ENCODE peak calls at places on chromosome 17, in six cellular contexts. C is spleen, U is upper lobe of right lung, H is uterus, T is thoracic aorta, W is SK-N-SH. N is an unnamed sample. For H3K4me1, the result is how much of the 10 kb centered on the place peaks cover.

GRCh38 chr17:49016775-49017463 is 19.7 kb downstream of the IGF2BP1 start:
- DNase-seq in H (peak), T (no peak), W (peak), C (no peak), U (peak), N (no peak)

GRCh38 chr17:55672585-55673501 is 49.8 kb downstream of the TMEM100 start:
- DNase-seq in C (no peak), T (no peak), W (no peak), U (no peak), H (peak), N (no peak)

GRCh38 chr17:63974594-63975192 is 2.0 kb upstream of the SCN4A start:
- DNase-seq in W (no peak), H (no peak), C (no peak), U (no peak), T (no peak), N (no peak)

GRCh38 chr17:75036643-75037268 is 10.0 kb downstream of the ATP5PD start:
- DNase-seq in U (peak), C (peak), T (peak), W (no peak), H (peak), N (peak)

GRCh38 chr17:82269138-82269881 is 4.2 kb downstream of the CSNK1D start:
- DNase-seq in W (no peak), U (peak), H (no peak), C (peak), T (no peak), N (no peak)

GRCh38 chr17:2214047-2214717 is 89.4 kb downstream of the SMG6 start:
- DNase-seq in W (no peak), H (peak), C (no peak), T (peak), U (peak), N (peak)

GRCh38 chr17:58531661-58532554 is 17.5 kb upstream of the MTMR4 start:
- DNase-seq in W (peak), U (peak), H (peak), C (peak), T (no peak), N (peak)

GRCh38 chr17:46962374-46962790 is 16.7 kb downstream of the RPRML start:
- DNase-seq in T (no peak), U (no peak), W (no peak), H (no peak), C (peak), N (no peak)

GRCh38 chr17:19897108-19897854 is 29.5 kb upstream of the ULK2 start:
- DNase-seq in W (no peak), U (no peak), H (peak), T (no peak), C (peak), N (peak)

GRCh38 chr17:21253646-21254441 is 634 bp upstream of the NATD1 start:
- DNase-seq in C (peak), U (no peak), T (no peak), W (no peak), H (no peak), N (no peak)

GRCh38 chr17:57408064-57408811 is 151.9 kb downstream of the MSI2 start:
- DNase-seq in T (no peak), W (no peak), H (no peak), U (no peak), C (no peak), N (no peak)

GRCh38 chr17:289409-289808 is 63.2 kb downstream of the RPH3AL start:
- DNase-seq in U (peak), H (no peak), W (no peak), C (peak), T (no peak), N (no peak)

GRCh38 chr17:51733166-51733565 is 425.3 kb downstream of the CA10 start:
- DNase-seq in W (no peak), H (no peak), U (no peak), T (no peak), C (no peak), N (no peak)

GRCh38 chr17:4852504-4853075 is 19.4 kb downstream of the MINK1 start:
- DNase-seq in W (peak), T (no peak), C (no peak), H (no peak), U (no peak), N (no peak)

GRCh38 chr17:46949291-46950174 is 26.6 kb downstream of the GOSR2 start:
- DNase-seq in T (no peak), W (no peak), U (no peak), H (no peak), C (no peak), N (no peak)

GRCh38 chr17:5584971-5585794 is 874 bp upstream of the NLRP1 start:
- DNase-seq in W (no peak), U (no peak), C (no peak), T (no peak), H (no peak), N (peak)

GRCh38 chr17:67995568-67996191 is 589 bp downstream of the C17orf58 start:
- DNase-seq in H (peak), T (no peak), C (peak), U (no peak), W (peak), N (peak)

GRCh38 chr17:14693382-14693781 is 392.5 kb downstream of the HS3ST3B1 start:
- DNase-seq in H (no peak), U (no peak), W (no peak), T (no peak), C (no peak), N (no peak)

GRCh38 chr17:50498021-50498874 is 10.0 kb upstream of the MYCBPAP start:
- DNase-seq in T (no peak), C (no peak), W (no peak), H (no peak), U (no peak), N (no peak)

GRCh38 chr17:13204607-13205237 is 186.9 kb upstream of the ELAC2 start:
- DNase-seq in H (no peak), U (no peak), T (no peak), W (no peak), C (no peak), N (no peak)

GRCh38 chr17:46964315-46965265 is 14.5 kb downstream of the RPRML start:
- DNase-seq in W (no peak), U (peak), H (no peak), T (no peak), C (peak), N (no peak)

GRCh38 chr17:49681336-49681735 is 3.4 kb upstream of the SPOP start:
- DNase-seq in C (peak), H (no peak), W (no peak), T (no peak), U (no peak), N (no peak)

GRCh38 chr17:56314026-56314425 is 160.8 kb downstream of the ANKFN1 start:
- DNase-seq in C (no peak), U (no peak), H (no peak), T (no peak), W (no peak), N (no peak)

DNA sequence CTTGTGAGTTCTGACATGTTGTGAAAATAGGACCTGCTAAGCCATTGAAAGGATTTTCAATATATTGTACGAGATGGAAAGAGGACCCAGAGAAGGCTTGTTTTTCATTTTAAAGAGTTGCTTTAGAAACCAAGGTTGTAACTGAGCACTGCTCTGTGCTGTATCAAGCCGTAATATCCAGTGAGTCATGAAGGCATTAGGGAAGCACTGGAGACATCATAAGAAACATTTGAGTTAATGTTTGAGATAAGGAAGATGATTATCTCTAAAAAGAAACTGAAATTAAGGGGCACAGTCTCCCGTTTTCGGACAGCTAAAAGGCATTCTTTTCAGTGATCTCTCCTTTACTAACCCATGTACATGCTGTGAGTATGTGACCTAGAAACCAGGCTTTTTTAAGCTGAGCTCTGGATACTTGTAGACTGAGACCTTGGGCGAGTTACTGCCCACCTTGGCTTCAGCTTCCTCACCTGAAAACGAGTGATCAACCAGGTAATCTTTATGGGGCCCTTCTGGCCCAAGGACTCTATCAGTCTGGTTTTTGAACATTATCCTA is 149.2 kb upstream of the TBX2 start:
- DNase-seq in W (no peak), C (no peak), U (no peak), T (no peak), H (no peak), N (no peak)
- H3K4me3 ChIP-seq in W (no peak), C (no peak), U (no peak), T (no peak), H (no peak), N (no peak)

GRCh38 chr17:38465420-38466345 is 37.4 kb downstream of the ARHGAP23 start:
- DNase-seq in U (no peak), T (peak), H (peak), C (no peak), W (peak), N (peak)
- H3K4me1 ChIP-seq in U (under half), T (under half), H (under half), C (half or more), W (under half), N (half or more)

GRCh38 chr17:79024901-79025737 is 1.1 kb downstream of the C1QTNF1 start:
- DNase-seq in U (peak), C (peak), W (peak), T (no peak), H (no peak), N (peak)
- H3K4me3 ChIP-seq in U (peak), C (peak), W (peak), T (peak), H (peak), N (peak)

DNA sequence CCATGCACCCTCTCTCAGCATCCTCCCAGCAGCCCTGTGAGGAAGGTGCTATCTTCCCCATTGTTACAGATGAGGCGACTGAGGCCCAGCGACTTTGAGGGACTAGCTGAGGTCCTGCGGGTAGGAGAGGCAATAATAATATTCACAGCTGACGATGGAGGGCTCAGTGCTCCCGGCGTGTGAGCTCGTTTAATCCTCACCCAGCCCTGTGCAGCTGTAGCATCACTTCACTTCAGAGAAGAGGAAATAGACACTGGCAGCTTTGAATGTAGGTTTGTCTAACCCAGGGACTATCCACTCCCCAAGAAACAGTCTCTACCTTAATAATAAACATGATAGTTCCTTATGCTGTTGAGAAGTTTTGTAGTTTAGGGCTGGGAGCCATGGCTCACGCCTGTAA is 21.6 kb downstream of the LASP1 start:
- DNase-seq in H (no peak), T (no peak), W (no peak), U (no peak), C (no peak), N (no peak)
- H3K4me1 ChIP-seq in H (under half), T (under half), W (under half), U (under half), C (half or more), N (half or more)

DNA sequence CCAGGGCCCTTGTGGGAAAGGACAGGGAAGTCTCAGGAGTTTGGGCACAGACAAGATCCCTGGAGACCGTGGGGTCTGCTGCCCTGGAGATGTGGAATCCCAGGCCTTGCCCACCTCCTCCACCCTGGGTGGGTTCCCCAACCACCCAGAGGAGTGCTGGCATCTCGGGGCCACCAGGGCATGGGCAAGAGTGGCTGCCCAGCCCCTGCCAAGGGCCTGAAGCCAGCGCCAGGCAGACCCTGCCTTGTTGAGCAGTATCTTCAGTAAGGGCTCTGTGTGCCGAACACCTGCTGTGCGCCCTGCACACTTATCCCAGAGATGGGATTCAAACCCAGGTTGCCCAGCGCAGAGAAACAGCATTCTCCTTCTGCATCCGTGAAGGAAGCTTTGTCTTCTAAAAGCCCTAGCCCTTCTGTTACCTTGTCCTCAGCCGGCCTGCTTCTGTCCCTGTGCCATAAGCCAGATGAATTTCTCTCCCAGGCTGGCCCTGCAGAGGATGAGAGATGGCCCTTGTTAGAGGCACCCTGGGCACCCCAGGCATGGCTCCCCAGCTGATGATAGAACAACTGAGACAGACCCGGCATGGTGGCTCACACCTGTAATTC is 32.4 kb downstream of the TMEM235 start:
- DNase-seq in T (no peak), H (no peak), U (peak), W (no peak), C (no peak), N (no peak)
- H3K4me3 ChIP-seq in T (no peak), H (no peak), U (no peak), W (no peak), C (no peak), N (no peak)

GRCh38 chr17:65055280-65055707 is 1.2 kb downstream of the GNA13 start:
- DNase-seq in C (no peak), W (peak), T (no peak), H (no peak), U (no peak), N (no peak)

GRCh38 chr17:65054602-65055001 is 1.9 kb downstream of the GNA13 start:
- DNase-seq in U (no peak), C (no peak), H (no peak), T (no peak), W (no peak), N (no peak)

GRCh38 chr17:65051922-65052321 is 4.6 kb downstream of the GNA13 start:
- DNase-seq in C (no peak), H (no peak), U (no peak), T (no peak), W (no peak), N (no peak)

GRCh38 chr17:65052585-65052984 is 4.0 kb downstream of the GNA13 start:
- DNase-seq in W (no peak), U (no peak), T (no peak), H (no peak), C (no peak), N (no peak)

GRCh38 chr17:65053354-65053881 is 3.1 kb downstream of the GNA13 start:
- DNase-seq in W (no peak), T (no peak), C (no peak), H (no peak), U (no peak), N (no peak)
- H3K4me1 ChIP-seq in W (under half), T (under half), C (half or more), H (under half), U (half or more), N (half or more)

GRCh38 chr17:7612294-7612640 is 2.4 kb downstream of the FXR2 start:
- DNase-seq in U (no peak), C (no peak), T (no peak), W (no peak), H (no peak), N (no peak)
- H3K4me3 ChIP-seq in U (no peak), C (no peak), T (no peak), W (no peak), H (no peak), N (peak)

N was measured in left ventricle myocardium inferior.